ENCODE peak calls at places on chromosomes 4 and X, in eight cellular contexts. T is H1, K is stomach, L is HepG2, Z is A549, E is esophagus muscularis mucosa, O is GM12878, R is tibial nerve. N is an unnamed sample.
A peak's percentile ranks its signal among the peaks of the same experiment; 100 is the strongest.

GRCh38 chrX:7091923-7092322 is 55.6 kb upstream of the STS start:
- DNase-seq in Z (no peak), L (no peak), T (no peak), O (no peak), R (no peak), K (no peak), E (no peak), N (no peak)

GRCh38 chrX:153905481-153906095 is 1.1 kb downstream of the AVPR2 start:
- DNase-seq in R (no peak), O (no peak), T (no peak), Z (no peak), K (no peak), L (no peak), E (no peak), N (no peak)

GRCh38 chr4:152643153-152644035 is 36.4 kb downstream of the TMEM154 start:
- DNase-seq in K (no peak), L (no peak), O (peak; percentile 75), Z (no peak), T (no peak), E (no peak), R (no peak), N (no peak)

GRCh38 chr4:48985602-48985975 is 486 bp upstream of the CWH43 start:
- DNase-seq in Z (no peak), L (no peak), K (no peak), T (no peak), O (no peak), E (peak; percentile 50), R (no peak), N (no peak)

GRCh38 chr4:176875026-176875425 is 82.3 kb upstream of the VEGFC start:
- DNase-seq in O (no peak), L (no peak), E (no peak), Z (no peak), T (no peak), R (no peak), K (no peak), N (no peak)

GRCh38 chrX:99795495-99795894 is 614.6 kb downstream of the PCDH19 start:
- DNase-seq in K (no peak), Z (peak; percentile 2), T (no peak), E (no peak), R (no peak), O (no peak), L (no peak), N (no peak)

GRCh38 chr4:150746156-150746555 is 164.2 kb downstream of the MAB21L2 start:
- DNase-seq in K (no peak), L (no peak), R (no peak), E (no peak), T (no peak), Z (no peak), O (no peak), N (no peak)

GRCh38 chr4:122360754-122361153 is 18.1 kb upstream of the ADAD1 start:
- DNase-seq in R (no peak), E (no peak), L (no peak), Z (no peak), O (no peak), T (no peak), K (no peak), N (no peak)

GRCh38 chr4:142558851-142559250 is 287.2 kb downstream of the INPP4B start:
- DNase-seq in K (no peak), O (no peak), R (no peak), E (no peak), L (no peak), Z (no peak), T (no peak), N (no peak)

GRCh38 chr4:8192748-8193738 is 6.0 kb upstream of the SH3TC1 start:
- DNase-seq in L (peak; percentile 73), O (peak; percentile 78), R (peak; percentile 51), Z (peak; percentile 76), K (peak; percentile 82), E (no peak), T (no peak), N (no peak)

GRCh38 chr4:140099993-140100392 is 54.0 kb downstream of the MAML3 start:
- DNase-seq in E (peak; percentile 92), T (no peak), K (no peak), L (no peak), R (no peak), O (no peak), Z (peak; percentile 49), N (no peak)

GRCh38 chr4:182010876-182011275 is 232.3 kb upstream of the TENM3 start:
- DNase-seq in O (no peak), R (no peak), Z (no peak), E (no peak), K (no peak), T (no peak), L (no peak), N (no peak)

GRCh38 chr4:162497564-162498167 is 333.9 kb upstream of the FSTL5 start:
- DNase-seq in K (no peak), O (no peak), E (no peak), R (no peak), Z (peak; percentile 26), L (peak; percentile 30), T (no peak), N (no peak)

GRCh38 chr4:74386159-74386558 is 21.2 kb downstream of the EREG start:
- DNase-seq in T (no peak), K (no peak), Z (no peak), E (no peak), R (no peak), O (no peak), L (no peak), N (no peak)

GRCh38 chr4:48173055-48173991 is 39.3 kb upstream of the TXK start:
- DNase-seq in E (no peak), L (no peak), R (no peak), Z (peak; percentile 53), T (no peak), O (peak; percentile 55), K (no peak), N (no peak)

GRCh38 chr4:105751718-105752299 is 43.2 kb downstream of the GSTCD start:
- DNase-seq in L (no peak), R (no peak), Z (no peak), T (no peak), O (no peak), E (no peak), K (no peak), N (no peak)
- TF ChIP-seq POLR2A in L (no peak), R (no peak), Z (no peak), T (no peak), O (no peak), E (no peak), K (no peak), N (no peak)

DNA sequence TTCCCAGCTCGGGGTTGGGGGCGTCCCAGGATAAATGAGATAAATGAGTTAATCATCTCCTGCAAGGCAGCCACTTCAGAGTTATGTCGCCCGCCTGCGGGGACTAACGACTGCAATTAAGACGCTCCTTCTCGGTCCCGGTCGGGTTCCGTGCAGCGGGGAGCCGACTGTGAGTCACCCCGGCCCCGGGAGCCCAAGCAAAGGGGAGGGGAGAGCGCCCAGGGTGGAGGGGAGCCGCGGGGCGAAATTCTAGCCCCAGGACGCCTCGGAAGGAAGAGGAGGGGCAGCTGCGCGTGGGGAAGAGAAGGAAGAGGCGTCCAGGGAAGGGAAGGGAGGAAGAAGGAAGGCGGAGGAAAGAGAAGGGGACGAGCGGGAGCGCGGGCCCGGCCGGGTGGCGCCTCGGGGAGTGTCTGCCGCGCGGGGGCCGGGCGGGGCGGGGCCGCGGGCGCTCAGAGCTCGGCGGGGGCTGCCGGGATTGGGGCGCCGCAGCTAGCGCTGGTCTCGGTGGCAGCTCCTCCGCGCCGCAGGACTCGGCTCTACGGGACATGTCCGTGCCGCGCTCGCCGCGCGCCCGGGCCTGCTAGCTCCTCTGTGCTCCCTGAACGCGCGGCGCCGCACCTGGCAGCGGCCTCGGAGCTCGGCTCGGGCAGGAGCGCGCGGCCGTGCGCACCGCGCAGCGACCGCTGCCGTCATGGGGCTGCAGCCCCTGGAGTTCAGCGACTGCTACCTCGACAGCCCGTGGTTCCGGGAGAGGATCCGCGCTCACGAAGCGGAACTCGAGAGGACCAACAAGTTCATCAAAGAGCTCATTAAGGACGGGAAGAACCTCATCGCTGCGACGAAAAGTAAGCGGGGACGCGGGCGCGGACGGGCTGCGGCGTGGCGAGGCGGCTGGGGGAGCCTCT is at the start of gene ARHGAP10:
- DNase-seq in K (peak; percentile 73), R (peak; percentile 42), O (no peak), L (no peak), Z (peak; percentile 64), T (no peak), E (peak; percentile 94), N (peak; percentile 81)
- TF ChIP-seq EP300 in K (no peak), R (peak; percentile 81), O (no peak), L (no peak), Z (no peak), T (no peak), E (no peak), N (no peak)

GRCh38 chr4:121177238-121178137 is 13.4 kb upstream of the TNIP3 start:
- DNase-seq in R (no peak), L (no peak), O (no peak), T (no peak), K (no peak), E (no peak), Z (no peak), N (no peak)
- TF ChIP-seq POLR2A in R (no peak), L (no peak), O (no peak), T (no peak), K (no peak), E (no peak), Z (no peak), N (no peak)

GRCh38 chr4:98939892-98940298 is 11.0 kb upstream of the EIF4E start:
- DNase-seq in K (no peak), Z (peak; percentile 56), R (no peak), L (peak; percentile 35), E (peak; percentile 66), O (no peak), T (no peak), N (no peak)
- TF ChIP-seq EP300 in K (no peak), Z (no peak), R (no peak), L (no peak), E (no peak), O (no peak), T (no peak), N (no peak)

GRCh38 chr4:78024085-78024484 is 33.0 kb upstream of the FRAS1 start:
- DNase-seq in Z (no peak), E (no peak), R (no peak), L (no peak), O (no peak), T (no peak), K (no peak), N (no peak)

GRCh38 chr4:78022517-78022916 is 34.6 kb upstream of the FRAS1 start:
- DNase-seq in O (no peak), T (no peak), L (no peak), Z (no peak), R (no peak), E (no peak), K (no peak), N (no peak)

GRCh38 chr4:78019494-78019893 is 37.6 kb upstream of the FRAS1 start:
- DNase-seq in Z (no peak), R (no peak), E (no peak), O (no peak), K (no peak), L (no peak), T (no peak), N (no peak)

GRCh38 chr4:78018271-78019049 is 38.7 kb upstream of the FRAS1 start:
- DNase-seq in K (no peak), L (no peak), E (no peak), Z (no peak), T (no peak), R (no peak), O (no peak), N (no peak)

GRCh38 chr4:78020677-78021076 is 36.4 kb upstream of the FRAS1 start:
- DNase-seq in E (no peak), R (no peak), L (peak; percentile 36), K (no peak), O (no peak), T (no peak), Z (no peak), N (no peak)
- TF ChIP-seq POLR2A in E (no peak), R (no peak), L (no peak), K (no peak), O (no peak), T (no peak), Z (no peak), N (no peak)